ENCODE peak calls at places on chromosomes 6 and 20, in six cellular contexts. F is NCI-H226, M is Calu3, G is GM20000, D is brain microvascular endothelial cell, N is AG09309. K is an unnamed sample.

GRCh38 chr6:4351857-4352669 is 216.7 kb upstream of the ECI2 start:
- DNase-seq in D (peak), M (peak), N (peak), F (peak), G (no peak), K (no peak)

GRCh38 chr6:159969921-159970320 is 1.0 kb downstream of the IGF2R start:
- DNase-seq in N (no peak), M (peak), F (peak), D (peak), G (peak), K (peak)

GRCh38 chr6:33750244-33750991 is 3.7 kb upstream of the IP6K3 start:
- DNase-seq in D (no peak), F (no peak), N (no peak), G (no peak), M (no peak), K (no peak)

GRCh38 chr6:136289327-136289578 is 393 bp downstream of the BCLAF1 start:
- DNase-seq in D (peak), M (peak), F (peak), G (peak), N (peak), K (peak)

GRCh38 chr20:21518292-21518991 is 4.6 kb upstream of the NKX2-2 start:
- DNase-seq in G (peak), D (no peak), F (no peak), N (no peak), M (no peak), K (peak)

GRCh38 chr6:159826968-159827647 is 27.0 kb downstream of the PNLDC1 start:
- DNase-seq in N (no peak), G (no peak), D (no peak), M (no peak), F (no peak), K (no peak)

GRCh38 chr20:48275737-48276342 is 490.6 kb upstream of the SULF2 start:
- DNase-seq in M (no peak), F (no peak), D (no peak), N (no peak), G (no peak), K (no peak)

GRCh38 chr6:27891300-27891913 is 20.8 kb downstream of the OR2B2 start:
- DNase-seq in D (no peak), F (no peak), M (no peak), G (no peak), N (no peak), K (no peak)

GRCh38 chr6:19415605-19416326 is 421.4 kb upstream of the ID4 start:
- DNase-seq in F (peak), D (peak), G (no peak), N (peak), M (peak), K (no peak)

GRCh38 chr6:134039116-134039515 is 13.3 kb downstream of the SLC2A12 start:
- DNase-seq in D (no peak), G (no peak), F (no peak), M (no peak), N (no peak), K (no peak)

GRCh38 chr6:20755631-20756030 is 221.4 kb downstream of the CDKAL1 start:
- DNase-seq in N (peak), M (no peak), F (no peak), D (no peak), G (no peak), K (no peak)

GRCh38 chr6:15734118-15734897 is 71.5 kb upstream of the DTNBP1 start:
- DNase-seq in G (no peak), D (no peak), F (no peak), M (no peak), N (no peak), K (no peak)

GRCh38 chr20:34806255-34806654 is 19.2 kb downstream of the NCOA6 start:
- DNase-seq in D (no peak), N (no peak), F (no peak), M (no peak), G (no peak), K (no peak)

GRCh38 chr6:34249469-34250370 is 914 bp upstream of the SMIM29 start:
- DNase-seq in M (no peak), N (no peak), D (no peak), G (peak), F (no peak), K (no peak)

GRCh38 chr6:139285590-139285989 is 6.2 kb downstream of the TXLNB start:
- DNase-seq in F (no peak), M (no peak), G (no peak), N (no peak), D (no peak), K (no peak)

GRCh38 chr20:60903325-60903958 is 348.6 kb upstream of the CDH4 start:
- DNase-seq in N (no peak), G (no peak), F (no peak), D (no peak), M (no peak), K (no peak)

GRCh38 chr6:44921787-44922186 is 406.3 kb upstream of the RUNX2 start:
- DNase-seq in D (no peak), N (no peak), M (peak), F (no peak), G (no peak), K (no peak)

GRCh38 chr6:49524541-49524940 is 24.8 kb downstream of the GLYATL3 start:
- DNase-seq in M (no peak), D (no peak), N (no peak), G (no peak), F (no peak), K (no peak)

GRCh38 chr20:60899320-60899719 is 352.7 kb upstream of the CDH4 start:
- DNase-seq in G (no peak), F (no peak), D (no peak), N (no peak), M (no peak), K (no peak)

GRCh38 chr20:63381781-63382431 is 20.8 kb upstream of the CHRNA4 start:
- DNase-seq in D (no peak), G (peak), M (peak), N (no peak), F (no peak), K (peak)

GRCh38 chr6:22145823-22146379 is 150.9 kb downstream of the PRL start:
- DNase-seq in N (peak), F (no peak), G (no peak), M (no peak), D (peak), K (no peak)

GRCh38 chr6:16769131-16769985 is 8.1 kb upstream of the ATXN1 start:
- DNase-seq in M (peak), F (peak), G (peak), D (peak), N (peak), K (no peak)